ENCODE peak calls at places on chromosome 17, in six cellular contexts. M, O, J, N, D and Y are unnamed samples.

GRCh38 chr17:35795007-35795870 is at the start of gene MMP28:
- DNase-seq in J (peak), M (peak), N (no peak), D (peak), O (no peak), Y (no peak)

GRCh38 chr17:218711-219110 is 37.3 kb upstream of the DOC2B start:
- DNase-seq in O (no peak), M (no peak), D (no peak), N (no peak), J (no peak), Y (no peak)

GRCh38 chr17:17739388-17740066 is 58.3 kb downstream of the RAI1 start:
- DNase-seq in N (no peak), O (no peak), M (no peak), D (no peak), J (no peak), Y (no peak)

GRCh38 chr17:4708436-4708835 is 2.0 kb upstream of the ARRB2 start:
- DNase-seq in N (no peak), D (peak), O (no peak), M (peak), J (peak), Y (no peak)

GRCh38 chr17:36089888-36090836 is at the start of gene CCL3:
- DNase-seq in O (no peak), D (no peak), N (no peak), J (no peak), M (peak), Y (no peak)

GRCh38 chr17:27565874-27566672 is 64.9 kb upstream of the LGALS9 start:
- DNase-seq in O (no peak), N (no peak), D (no peak), M (no peak), J (no peak), Y (no peak)

GRCh38 chr17:56475121-56475520 is 118.4 kb upstream of the NOG start:
- DNase-seq in M (no peak), O (no peak), D (no peak), N (no peak), J (no peak), Y (no peak)

GRCh38 chr17:59790936-59791335 is 83.5 kb downstream of the VMP1 start:
- DNase-seq in D (no peak), M (no peak), N (no peak), J (no peak), O (no peak), Y (no peak)

GRCh38 chr17:68200689-68201424 is 47.0 kb upstream of the AMZ2 start:
- DNase-seq in N (peak), J (peak), O (no peak), M (peak), D (peak), Y (peak)

GRCh38 chr17:61209524-61209923 is 190.1 kb upstream of the TBX2 start:
- DNase-seq in M (no peak), O (no peak), N (no peak), J (no peak), D (no peak), Y (no peak)